ENCODE peak calls at places on chromosomes 3 and 15, in seven cellular contexts. R is HepG2, Y is GM12878, Z is SK-N-SH, A is GM12892, O is K562, B is H1. T is an unnamed sample.

GRCh38 chr3:30357897-30358296 is 248.5 kb upstream of the TGFBR2 start:
- DNase-seq in Z (no peak), A (no peak), O (no peak), Y (no peak), R (no peak), B (no peak), T (no peak)

GRCh38 chr15:70375006-70375409 is 277.3 kb upstream of the TLE3 start:
- DNase-seq in B (no peak), A (no peak), O (no peak), Y (no peak), R (no peak), Z (peak), T (no peak)

GRCh38 chr3:187252311-187252710 is 39.2 kb downstream of the MASP1 start:
- DNase-seq in Y (no peak), R (no peak), A (no peak), Z (no peak), O (no peak), B (no peak), T (no peak)

GRCh38 chr3:32553973-32554372 is 16.7 kb downstream of the DYNC1LI1 start:
- DNase-seq in A (no peak), Y (no peak), O (no peak), R (no peak), B (no peak), Z (no peak), T (no peak)

GRCh38 chr3:79297242-79297641 is 470.6 kb downstream of the ROBO1 start:
- DNase-seq in O (no peak), A (no peak), B (no peak), Z (no peak), R (peak), Y (no peak), T (no peak)

GRCh38 chr3:128763967-128764366 is 38.0 kb downstream of the RAB7A start:
- DNase-seq in A (no peak), O (peak), Y (no peak), B (no peak), R (no peak), Z (no peak), T (no peak)

GRCh38 chr3:155184027-155184426 is 103.9 kb downstream of the MME start:
- DNase-seq in O (no peak), B (no peak), A (no peak), Z (no peak), R (no peak), Y (no peak), T (no peak)

GRCh38 chr15:83538682-83539081 is 91.5 kb downstream of the SH3GL3 start:
- DNase-seq in A (no peak), R (no peak), B (no peak), O (no peak), Y (no peak), Z (no peak), T (no peak)

GRCh38 chr3:88595025-88595424 is 445.3 kb downstream of the C3orf38 start:
- DNase-seq in A (no peak), Z (no peak), B (no peak), R (no peak), Y (no peak), O (no peak), T (no peak)

GRCh38 chr3:150090877-150091276 is 120.2 kb upstream of the PFN2 start:
- DNase-seq in Y (no peak), R (no peak), Z (no peak), O (no peak), A (no peak), B (no peak), T (no peak)

GRCh38 chr3:158679547-158680000 is 7.1 kb upstream of the LXN start:
- DNase-seq in Z (no peak), B (no peak), Y (no peak), O (peak), R (no peak), A (no peak), T (no peak)

GRCh38 chr15:33584797-33585196 is 274.0 kb downstream of the RYR3 start:
- DNase-seq in A (no peak), Z (no peak), R (no peak), Y (no peak), O (no peak), B (no peak), T (no peak)

GRCh38 chr15:56038015-56038414 is 44.6 kb upstream of the NEDD4 start:
- DNase-seq in O (no peak), B (no peak), R (no peak), Z (no peak), A (no peak), Y (no peak), T (no peak)

GRCh38 chr3:85313380-85313779 is 354.6 kb downstream of the CADM2 start:
- DNase-seq in Y (no peak), A (no peak), Z (no peak), O (no peak), R (no peak), B (no peak), T (no peak)

GRCh38 chr15:62067448-62068044 is 769 bp downstream of the C2CD4A start:
- DNase-seq in B (no peak), R (no peak), A (peak), O (no peak), Z (peak), Y (no peak), T (peak)

GRCh38 chr3:195905970-195906864 is 2.1 kb downstream of the TNK2 start:
- DNase-seq in Z (no peak), A (no peak), R (no peak), B (no peak), O (no peak), Y (no peak), T (no peak)

GRCh38 chr15:52289629-52290081 is 5.9 kb downstream of the MYO5C start:
- DNase-seq in Z (no peak), B (no peak), O (no peak), Y (no peak), A (no peak), R (no peak), T (no peak)

GRCh38 chr3:133211449-133211848 is 173.3 kb downstream of the TMEM108 start:
- DNase-seq in O (peak), B (peak), A (peak), Z (no peak), Y (peak), R (no peak), T (no peak)

GRCh38 chr3:193080821-193081220 is 160.2 kb upstream of the PLAAT1 start:
- DNase-seq in Z (no peak), O (no peak), Y (no peak), B (no peak), A (no peak), R (no peak), T (no peak)

GRCh38 chr15:99331366-99331765 is 80.1 kb downstream of the LRRC28 start:
- DNase-seq in A (no peak), B (no peak), Y (no peak), O (no peak), Z (no peak), R (no peak), T (no peak)

GRCh38 chr3:177050466-177051237 is 146.6 kb downstream of the TBL1XR1 start:
- DNase-seq in Z (peak), B (no peak), A (no peak), Y (no peak), R (peak), O (peak), T (no peak)

GRCh38 chr3:56970401-56971002 is 90.0 kb upstream of the SPATA12 start:
- DNase-seq in Z (no peak), Y (no peak), B (no peak), O (peak), R (no peak), A (no peak), T (no peak)

GRCh38 chr3:30682434-30683155 is 76.2 kb downstream of the TGFBR2 start:
- DNase-seq in A (no peak), Z (no peak), R (no peak), O (no peak), B (no peak), Y (no peak), T (no peak)

GRCh38 chr3:70840106-70840870 is 527.9 kb upstream of the MDFIC2 start:
- DNase-seq in A (no peak), Y (no peak), R (no peak), O (no peak), Z (no peak), B (no peak), T (no peak)

GRCh38 chr3:87498358-87499080 is 222.1 kb upstream of the POU1F1 start:
- DNase-seq in O (no peak), Y (no peak), B (no peak), R (no peak), Z (no peak), A (no peak), T (no peak)

GRCh38 chr15:40092416-40093223 is 16.1 kb downstream of the BMF start:
- DNase-seq in Z (peak), R (peak), O (no peak), B (no peak), A (no peak), Y (no peak), T (no peak)

GRCh38 chr3:71425491-71426071 is 157.9 kb downstream of the FOXP1 start:
- DNase-seq in A (no peak), Z (no peak), Y (no peak), O (no peak), B (no peak), R (no peak), T (no peak)

GRCh38 chr15:42964476-42964875 is 43.9 kb upstream of the TTBK2 start:
- DNase-seq in A (no peak), B (no peak), Y (no peak), R (no peak), Z (no peak), O (no peak), T (no peak)

GRCh38 chr3:135907422-135908165 is 57.9 kb upstream of the PPP2R3A start:
- DNase-seq in A (no peak), B (no peak), O (no peak), R (no peak), Z (no peak), Y (no peak), T (no peak)

GRCh38 chr3:123778991-123779622 is 105.0 kb downstream of the MYLK start:
- DNase-seq in A (no peak), R (no peak), Y (no peak), B (no peak), O (no peak), Z (no peak), T (no peak)

GRCh38 chr3:114133947-114134346 is 44.9 kb downstream of the DRD3 start:
- DNase-seq in Y (no peak), Z (no peak), B (no peak), A (no peak), O (no peak), R (no peak), T (no peak)

GRCh38 chr15:98190914-98191313 is 230.4 kb downstream of the ARRDC4 start:
- DNase-seq in B (no peak), Z (no peak), Y (no peak), R (no peak), A (no peak), O (no peak), T (no peak)

GRCh38 chr3:126121632-126122031 is 37.7 kb upstream of the SLC41A3 start:
- DNase-seq in R (no peak), B (no peak), O (no peak), A (no peak), Z (no peak), Y (no peak), T (no peak)

GRCh38 chr3:13161021-13161759 is 88.0 kb upstream of the IQSEC1 start:
- DNase-seq in R (no peak), Y (no peak), Z (peak), A (no peak), B (no peak), O (no peak), T (no peak)

GRCh38 chr3:38541800-38542199 is 45.7 kb downstream of the EXOG start:
- DNase-seq in R (no peak), B (no peak), Z (peak), A (no peak), Y (no peak), O (no peak), T (no peak)

GRCh38 chr3:184786271-184787010 is 25.5 kb upstream of the VPS8 start:
- DNase-seq in B (no peak), O (no peak), Y (no peak), A (no peak), Z (peak), R (no peak), T (peak)

DNA sequence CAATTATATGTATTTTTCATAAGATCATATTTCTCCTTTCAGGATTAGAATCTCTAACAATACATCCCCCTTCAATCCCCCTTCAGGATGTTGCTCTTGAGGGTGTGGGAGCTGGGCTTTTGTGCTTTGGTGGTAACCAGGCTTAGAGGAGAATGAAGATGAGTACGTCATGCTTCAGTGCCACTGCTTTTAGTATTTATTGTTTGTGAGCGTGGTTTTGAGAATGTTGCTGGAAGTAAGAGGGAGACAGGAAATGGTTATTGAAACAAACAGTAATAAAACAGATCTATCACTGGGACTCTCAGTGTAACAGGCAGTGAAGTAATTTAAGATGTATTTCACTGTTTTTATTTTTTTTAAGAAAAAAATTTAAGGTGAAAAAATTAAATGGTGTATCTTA is 35.3 kb downstream of the GBE1 start:
- DNase-seq in R (no peak), A (no peak), O (no peak), Z (no peak), B (no peak), Y (no peak), T (no peak)
- TF ChIP-seq TAF1 in R (no peak), A (no peak), O (no peak), Z (no peak), B (no peak), Y (no peak), T (no peak)

DNA sequence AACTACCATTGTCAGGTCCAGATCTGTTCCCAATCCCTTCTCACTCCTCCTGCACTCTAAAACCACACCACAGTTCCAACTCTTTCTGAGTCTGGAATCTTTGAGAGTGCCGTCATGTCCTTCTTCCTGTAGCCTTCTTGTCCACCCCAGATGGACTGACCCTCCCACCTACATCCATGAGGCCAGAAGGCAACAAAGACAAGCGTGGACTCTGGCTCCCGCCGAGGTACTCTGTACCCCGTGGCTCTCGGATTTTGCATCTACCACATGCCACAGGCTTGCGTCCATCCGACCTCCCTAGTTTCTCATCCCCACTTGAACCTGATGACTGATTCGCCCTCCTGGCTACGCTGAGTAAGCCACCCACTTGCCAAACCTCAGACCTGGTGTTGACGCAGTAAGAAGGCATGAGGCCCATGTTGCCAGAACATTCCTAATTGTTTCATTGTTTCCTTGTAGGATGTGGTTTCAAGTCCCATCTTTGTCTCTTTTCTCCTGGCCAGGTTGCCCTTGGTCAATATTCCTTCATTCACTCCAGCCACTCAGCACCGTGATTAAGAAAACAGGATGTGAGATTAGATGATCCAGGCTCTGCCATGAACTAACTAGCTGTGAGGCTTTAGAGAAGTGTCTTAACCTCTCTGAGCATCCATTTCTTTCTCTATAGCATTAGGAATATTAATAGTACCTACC is 1.1 kb upstream of the ZBTB38 start:
- DNase-seq in A (no peak), Z (no peak), O (peak), R (no peak), B (no peak), Y (no peak), T (no peak)
- TF ChIP-seq TAF1 in A (no peak), Z (no peak), O (no peak), R (no peak), B (no peak), Y (no peak), T (no peak)

GRCh38 chr15:69358850-69359249 is 55.3 kb upstream of the KIF23 start:
- DNase-seq in A (no peak), O (no peak), Y (no peak), B (no peak), Z (no peak), R (no peak), T (no peak)

GRCh38 chr15:69359724-69360123 is 54.4 kb upstream of the KIF23 start:
- DNase-seq in O (no peak), Z (no peak), A (no peak), R (no peak), B (no peak), Y (no peak), T (no peak)

DNA sequence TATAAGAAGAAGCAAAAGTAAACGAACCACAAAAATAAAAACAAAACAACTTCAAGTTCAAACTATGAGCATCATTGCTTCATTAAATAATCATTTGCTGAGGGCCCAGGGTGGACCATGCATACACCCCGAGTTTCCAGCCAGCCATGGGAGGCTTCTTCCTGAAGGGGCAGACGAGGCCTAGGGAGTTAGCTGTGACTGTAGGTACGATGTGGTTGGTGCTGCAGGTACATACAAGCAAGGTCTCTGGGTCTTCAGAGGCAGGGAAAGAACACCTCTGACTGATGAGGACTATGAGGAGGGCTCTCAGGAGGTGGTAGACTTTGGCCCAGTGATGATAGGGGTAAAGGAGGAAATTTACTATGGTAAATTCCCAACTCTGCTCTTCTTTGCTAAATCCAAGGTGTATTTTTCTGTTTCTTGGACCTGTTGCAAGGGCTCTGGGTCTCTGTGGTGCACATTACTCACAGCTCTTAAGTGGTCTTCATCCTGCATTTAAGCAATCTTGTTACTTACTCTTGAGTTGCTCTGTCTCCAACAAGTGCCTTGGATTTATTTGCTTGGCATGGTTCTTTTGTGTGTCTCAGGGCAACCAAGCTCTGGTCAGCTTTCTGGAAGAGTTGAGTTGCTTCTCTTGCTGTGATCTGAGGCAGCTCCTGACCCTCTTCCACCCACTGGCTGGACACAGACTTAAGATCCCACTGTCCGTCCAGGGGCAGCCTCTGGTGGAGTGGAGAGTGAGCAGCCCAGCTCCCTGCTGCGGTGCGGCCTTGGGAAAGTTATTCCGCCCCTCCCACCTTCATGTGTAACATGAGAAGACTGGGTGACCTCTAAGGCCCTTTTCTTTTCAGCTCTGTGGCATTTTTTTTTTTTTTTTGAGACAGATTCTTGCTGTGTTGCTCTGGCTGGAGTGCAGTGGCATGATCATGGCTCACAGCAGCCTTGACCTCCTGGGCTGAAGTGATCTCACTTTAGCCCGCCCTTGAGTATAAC is 56.1 kb upstream of the KIF23 start:
- DNase-seq in Y (no peak), Z (no peak), B (no peak), A (no peak), R (peak), O (peak), T (no peak)
- TF ChIP-seq TAF1 in Y (no peak), Z (no peak), B (peak), A (no peak), R (no peak), O (no peak), T (no peak)

DNA sequence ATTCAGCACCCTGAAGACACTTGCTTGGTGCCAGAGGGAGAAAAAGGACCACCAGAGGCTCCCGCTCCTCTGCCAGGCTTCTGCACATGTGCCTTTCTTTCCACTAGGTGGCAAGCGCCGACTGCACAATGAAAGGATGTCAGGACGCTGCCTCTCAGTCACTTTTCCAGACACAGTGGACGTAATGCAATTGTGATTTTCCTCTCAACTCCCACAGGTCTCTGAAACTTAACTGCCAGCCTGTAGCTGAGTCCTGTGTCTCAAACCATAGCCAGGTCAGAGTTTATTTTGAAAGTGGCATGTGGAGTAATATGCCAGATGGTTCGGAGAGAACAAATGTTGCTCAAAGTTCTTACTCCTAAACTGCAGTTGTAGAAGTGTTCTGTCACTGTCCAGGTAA is 162.9 kb downstream of the ITPR1 start:
- DNase-seq in R (peak), B (peak), O (peak), Y (no peak), A (no peak), Z (peak), T (peak)
- TF ChIP-seq TAF1 in R (no peak), B (no peak), O (no peak), Y (no peak), A (no peak), Z (no peak), T (no peak)

GRCh38 chr15:91348812-91349500 is 248.9 kb downstream of the SV2B start:
- DNase-seq in B (no peak), O (no peak), Y (no peak), Z (no peak), R (no peak), A (no peak), T (no peak)
- TF ChIP-seq TAF1 in B (no peak), O (no peak), Y (no peak), Z (no peak), R (no peak), A (no peak), T (no peak)

GRCh38 chr3:16295298-16295890 is 30.4 kb downstream of the OXNAD1 start:
- DNase-seq in Y (no peak), Z (no peak), O (no peak), A (no peak), R (no peak), B (no peak), T (no peak)
- TF ChIP-seq TAF1 in Y (no peak), Z (no peak), O (no peak), A (no peak), R (no peak), B (no peak), T (no peak)